ENCODE peak calls at places on chromosomes 11 and 22, in seven cellular contexts. One of them, this sample, is unnamed. For H3K27me3 and H3K36me3, the result is how much of the 10 kb centered on the place peaks cover.

GRCh38 chr11:134266841-134267251 is 9.3 kb upstream of the GLB1L3 start:
- DNase-seq in WERI-Rb-1: no peak
- DNase-seq in CD4-positive, CD25-positive, alpha-beta regulatory T cell: no peak
- DNase-seq in adipocyte: peak
- DNase-seq in SJSA1: no peak
- DNase-seq in brain microvascular endothelial cell: peak
- DNase-seq in PC-9: peak
- DNase-seq in this sample: no peak

GRCh38 chr22:24437820-24438328 is 10.5 kb downstream of the ADORA2A start:
- DNase-seq in WERI-Rb-1: no peak
- DNase-seq in CD4-positive, CD25-positive, alpha-beta regulatory T cell: no peak
- DNase-seq in adipocyte: peak
- DNase-seq in SJSA1: no peak
- DNase-seq in brain microvascular endothelial cell: no peak
- DNase-seq in PC-9: peak
- DNase-seq in this sample: peak

GRCh38 chr11:71441251-71441650 is 6.9 kb downstream of the DHCR7 start:
- DNase-seq in WERI-Rb-1: no peak
- DNase-seq in CD4-positive, CD25-positive, alpha-beta regulatory T cell: no peak
- DNase-seq in adipocyte: no peak
- DNase-seq in SJSA1: no peak
- DNase-seq in brain microvascular endothelial cell: no peak
- DNase-seq in PC-9: no peak
- DNase-seq in this sample: no peak

GRCh38 chr11:87754685-87755084 is 420.6 kb downstream of the RAB38 start:
- DNase-seq in WERI-Rb-1: no peak
- DNase-seq in CD4-positive, CD25-positive, alpha-beta regulatory T cell: no peak
- DNase-seq in adipocyte: no peak
- DNase-seq in SJSA1: no peak
- DNase-seq in brain microvascular endothelial cell: no peak
- DNase-seq in PC-9: no peak
- DNase-seq in this sample: no peak

GRCh38 chr11:111944139-111944538 is 7.0 kb downstream of the DIXDC1 start:
- DNase-seq in WERI-Rb-1: no peak
- DNase-seq in CD4-positive, CD25-positive, alpha-beta regulatory T cell: no peak
- DNase-seq in adipocyte: peak
- DNase-seq in SJSA1: no peak
- DNase-seq in brain microvascular endothelial cell: peak
- DNase-seq in PC-9: peak
- DNase-seq in this sample: no peak

GRCh38 chr22:23762866-23763578 is at the start of gene C22orf15:
- DNase-seq in WERI-Rb-1: peak
- DNase-seq in CD4-positive, CD25-positive, alpha-beta regulatory T cell: no peak
- DNase-seq in adipocyte: no peak
- DNase-seq in SJSA1: no peak
- DNase-seq in brain microvascular endothelial cell: no peak
- DNase-seq in PC-9: no peak
- DNase-seq in this sample: peak

GRCh38 chr11:35367491-35367890 is 51.9 kb downstream of the SLC1A2 start:
- DNase-seq in WERI-Rb-1: no peak
- DNase-seq in CD4-positive, CD25-positive, alpha-beta regulatory T cell: no peak
- DNase-seq in adipocyte: peak
- DNase-seq in SJSA1: no peak
- DNase-seq in brain microvascular endothelial cell: peak
- DNase-seq in PC-9: no peak
- DNase-seq in this sample: no peak

GRCh38 chr22:19501897-19502447 is 22.2 kb downstream of the CLDN5 start:
- DNase-seq in WERI-Rb-1: no peak
- DNase-seq in CD4-positive, CD25-positive, alpha-beta regulatory T cell: no peak
- DNase-seq in adipocyte: no peak
- DNase-seq in SJSA1: no peak
- DNase-seq in brain microvascular endothelial cell: no peak
- DNase-seq in PC-9: no peak
- DNase-seq in this sample: no peak

GRCh38 chr22:31630331-31631329 is 31.4 kb downstream of the PISD start:
- DNase-seq in WERI-Rb-1: peak
- DNase-seq in CD4-positive, CD25-positive, alpha-beta regulatory T cell: peak
- DNase-seq in adipocyte: peak
- DNase-seq in SJSA1: peak
- DNase-seq in brain microvascular endothelial cell: peak
- DNase-seq in PC-9: peak
- DNase-seq in this sample: peak

GRCh38 chr22:29158546-29158945 is 47.1 kb upstream of the EMID1 start:
- DNase-seq in WERI-Rb-1: no peak
- DNase-seq in CD4-positive, CD25-positive, alpha-beta regulatory T cell: no peak
- DNase-seq in adipocyte: no peak
- DNase-seq in SJSA1: no peak
- DNase-seq in brain microvascular endothelial cell: no peak
- DNase-seq in PC-9: no peak
- DNase-seq in this sample: no peak

GRCh38 chr11:44700009-44700408 is 26.8 kb upstream of the TSPAN18 start:
- DNase-seq in WERI-Rb-1: no peak
- DNase-seq in CD4-positive, CD25-positive, alpha-beta regulatory T cell: no peak
- DNase-seq in adipocyte: no peak
- DNase-seq in SJSA1: no peak
- DNase-seq in brain microvascular endothelial cell: no peak
- DNase-seq in PC-9: no peak
- DNase-seq in this sample: no peak

GRCh38 chr22:27851974-27852713 is 50.6 kb upstream of the MN1 start:
- DNase-seq in WERI-Rb-1: no peak
- DNase-seq in CD4-positive, CD25-positive, alpha-beta regulatory T cell: no peak
- DNase-seq in adipocyte: peak
- DNase-seq in SJSA1: no peak
- DNase-seq in brain microvascular endothelial cell: no peak
- DNase-seq in PC-9: no peak
- DNase-seq in this sample: peak

GRCh38 chr22:41480397-41480735 is 11.4 kb downstream of the ACO2 start:
- DNase-seq in WERI-Rb-1: no peak
- DNase-seq in CD4-positive, CD25-positive, alpha-beta regulatory T cell: no peak
- DNase-seq in adipocyte: peak
- DNase-seq in SJSA1: no peak
- DNase-seq in brain microvascular endothelial cell: peak
- DNase-seq in PC-9: no peak
- DNase-seq in this sample: no peak

GRCh38 chr11:73156114-73156513 is 14.0 kb upstream of the FCHSD2 start:
- DNase-seq in WERI-Rb-1: no peak
- DNase-seq in CD4-positive, CD25-positive, alpha-beta regulatory T cell: no peak
- DNase-seq in adipocyte: no peak
- DNase-seq in SJSA1: no peak
- DNase-seq in brain microvascular endothelial cell: no peak
- DNase-seq in PC-9: no peak
- DNase-seq in this sample: no peak

GRCh38 chr11:120375076-120375475 is 38.9 kb downstream of the ARHGEF12 start:
- DNase-seq in WERI-Rb-1: no peak
- DNase-seq in CD4-positive, CD25-positive, alpha-beta regulatory T cell: no peak
- DNase-seq in adipocyte: no peak
- DNase-seq in SJSA1: no peak
- DNase-seq in brain microvascular endothelial cell: peak
- DNase-seq in PC-9: no peak
- DNase-seq in this sample: no peak

GRCh38 chr22:30969532-30970355 is 679 bp downstream of the TUG1 start:
- DNase-seq in WERI-Rb-1: peak
- DNase-seq in CD4-positive, CD25-positive, alpha-beta regulatory T cell: peak
- DNase-seq in adipocyte: peak
- DNase-seq in SJSA1: peak
- DNase-seq in brain microvascular endothelial cell: peak
- DNase-seq in PC-9: no peak
- DNase-seq in this sample: peak

GRCh38 chr11:36091256-36091811 is 147.5 kb downstream of the LDLRAD3 start:
- DNase-seq in WERI-Rb-1: no peak
- DNase-seq in CD4-positive, CD25-positive, alpha-beta regulatory T cell: no peak
- DNase-seq in adipocyte: peak
- DNase-seq in SJSA1: no peak
- DNase-seq in brain microvascular endothelial cell: peak
- DNase-seq in PC-9: no peak
- DNase-seq in this sample: no peak

DNA sequence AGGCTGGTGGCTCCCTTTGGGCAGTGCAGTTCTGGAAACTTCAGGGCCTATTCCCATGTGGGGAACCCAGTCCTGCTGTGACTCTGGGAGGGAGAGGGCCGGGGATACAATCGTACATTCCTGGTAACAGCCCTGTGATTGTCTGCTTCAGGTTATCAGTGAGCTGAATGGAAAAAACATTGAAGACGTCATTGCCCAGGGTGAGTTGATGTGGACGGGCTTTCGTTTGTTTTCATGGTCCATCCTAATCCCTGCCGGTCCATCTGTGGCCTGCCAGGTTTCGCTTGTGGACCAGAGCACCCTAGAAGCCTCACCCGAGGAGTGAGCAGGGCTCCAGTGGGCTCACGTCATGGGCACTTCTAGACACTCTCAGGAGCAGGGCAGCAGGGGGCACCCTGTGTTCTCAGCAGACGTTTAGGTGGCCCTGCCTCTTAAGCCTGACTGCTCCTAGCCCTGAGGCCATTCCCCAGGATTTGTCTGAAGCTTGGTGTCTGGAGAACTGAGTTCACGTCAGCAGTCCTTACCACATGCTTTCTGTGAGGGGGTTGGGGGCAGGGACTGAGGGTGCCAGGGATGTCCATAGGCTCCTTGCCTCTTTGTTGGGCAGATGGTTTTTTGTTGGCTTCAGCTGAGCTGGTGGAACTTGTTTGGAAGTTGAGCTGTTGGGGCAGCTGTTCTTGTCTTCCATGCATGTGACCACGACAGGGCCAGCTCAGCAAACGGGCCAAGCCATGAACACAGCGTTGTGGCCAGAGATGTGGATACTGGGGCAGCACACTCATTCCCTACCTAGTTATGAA is 1.9 kb downstream of the RPLP2 start:
- DNase-seq in WERI-Rb-1: no peak
- DNase-seq in CD4-positive, CD25-positive, alpha-beta regulatory T cell: no peak
- DNase-seq in adipocyte: peak
- DNase-seq in SJSA1: no peak
- DNase-seq in brain microvascular endothelial cell: no peak
- DNase-seq in PC-9: peak
- DNase-seq in this sample: no peak
- H3K4me3 ChIP-seq in WERI-Rb-1: no peak
- H3K4me3 ChIP-seq in CD4-positive, CD25-positive, alpha-beta regulatory T cell: peak
- H3K4me3 ChIP-seq in adipocyte: peak
- H3K4me3 ChIP-seq in SJSA1: peak
- H3K4me3 ChIP-seq in brain microvascular endothelial cell: peak
- H3K4me3 ChIP-seq in PC-9: peak
- H3K4me3 ChIP-seq in this sample: no peak

GRCh38 chr22:40041738-40042137 is 47.0 kb downstream of the FAM83F start:
- DNase-seq in WERI-Rb-1: no peak
- DNase-seq in CD4-positive, CD25-positive, alpha-beta regulatory T cell: no peak
- DNase-seq in adipocyte: no peak
- DNase-seq in SJSA1: no peak
- DNase-seq in brain microvascular endothelial cell: no peak
- DNase-seq in PC-9: no peak
- DNase-seq in this sample: no peak

GRCh38 chr22:40043086-40043485 is 48.3 kb downstream of the FAM83F start:
- DNase-seq in WERI-Rb-1: no peak
- DNase-seq in CD4-positive, CD25-positive, alpha-beta regulatory T cell: no peak
- DNase-seq in adipocyte: peak
- DNase-seq in SJSA1: no peak
- DNase-seq in brain microvascular endothelial cell: no peak
- DNase-seq in PC-9: peak
- DNase-seq in this sample: no peak

GRCh38 chr22:40040927-40041326 is 46.2 kb downstream of the FAM83F start:
- DNase-seq in WERI-Rb-1: no peak
- DNase-seq in CD4-positive, CD25-positive, alpha-beta regulatory T cell: no peak
- DNase-seq in adipocyte: peak
- DNase-seq in SJSA1: no peak
- DNase-seq in brain microvascular endothelial cell: peak
- DNase-seq in PC-9: peak
- DNase-seq in this sample: no peak

GRCh38 chr22:40043793-40044101 is 49.0 kb downstream of the FAM83F start:
- DNase-seq in WERI-Rb-1: no peak
- DNase-seq in CD4-positive, CD25-positive, alpha-beta regulatory T cell: no peak
- DNase-seq in adipocyte: no peak
- DNase-seq in SJSA1: no peak
- DNase-seq in brain microvascular endothelial cell: no peak
- DNase-seq in PC-9: no peak
- DNase-seq in this sample: no peak

GRCh38 chr22:40042312-40042711 is 47.6 kb downstream of the FAM83F start:
- DNase-seq in WERI-Rb-1: no peak
- DNase-seq in CD4-positive, CD25-positive, alpha-beta regulatory T cell: no peak
- DNase-seq in adipocyte: no peak
- DNase-seq in SJSA1: no peak
- DNase-seq in brain microvascular endothelial cell: no peak
- DNase-seq in PC-9: no peak
- DNase-seq in this sample: no peak
- H3K27me3 ChIP-seq in WERI-Rb-1: under half
- H3K27me3 ChIP-seq in CD4-positive, CD25-positive, alpha-beta regulatory T cell: under half
- H3K27me3 ChIP-seq in adipocyte: under half
- H3K27me3 ChIP-seq in SJSA1: under half
- H3K27me3 ChIP-seq in brain microvascular endothelial cell: under half
- H3K27me3 ChIP-seq in PC-9: under half
- H3K27me3 ChIP-seq in this sample: under half

GRCh38 chr11:899724-900123 is 10.9 kb downstream of the CHID1 start:
- DNase-seq in WERI-Rb-1: no peak
- DNase-seq in CD4-positive, CD25-positive, alpha-beta regulatory T cell: no peak
- DNase-seq in adipocyte: no peak
- DNase-seq in SJSA1: no peak
- DNase-seq in brain microvascular endothelial cell: no peak
- DNase-seq in PC-9: no peak
- DNase-seq in this sample: no peak
- H3K36me3 ChIP-seq in WERI-Rb-1: half or more
- H3K36me3 ChIP-seq in CD4-positive, CD25-positive, alpha-beta regulatory T cell: under half
- H3K36me3 ChIP-seq in adipocyte: half or more
- H3K36me3 ChIP-seq in SJSA1: under half
- H3K36me3 ChIP-seq in brain microvascular endothelial cell: half or more
- H3K36me3 ChIP-seq in PC-9: under half
- H3K36me3 ChIP-seq in this sample: under half

DNA sequence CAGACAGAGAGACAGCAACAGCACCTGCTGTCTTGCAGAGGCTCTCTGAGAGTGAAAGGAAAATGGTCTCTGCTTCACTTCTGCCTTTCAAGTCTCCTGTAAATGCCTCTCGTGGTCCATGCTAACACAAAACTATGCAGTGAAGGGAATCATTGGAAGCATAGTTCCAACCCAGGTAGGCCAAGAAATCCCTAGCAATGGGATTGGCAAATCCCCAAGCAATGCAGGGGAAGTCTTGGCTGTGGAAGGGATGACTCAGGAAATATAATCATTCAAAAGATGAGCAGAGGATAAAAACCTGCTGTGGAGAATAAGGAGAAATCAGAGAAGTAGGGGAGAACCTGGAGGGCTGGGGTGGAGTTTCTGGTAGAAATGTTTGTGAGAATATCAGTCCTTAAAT is 216.1 kb upstream of the ZBED5 start:
- DNase-seq in WERI-Rb-1: no peak
- DNase-seq in CD4-positive, CD25-positive, alpha-beta regulatory T cell: no peak
- DNase-seq in adipocyte: no peak
- DNase-seq in SJSA1: no peak
- DNase-seq in brain microvascular endothelial cell: no peak
- DNase-seq in PC-9: no peak
- DNase-seq in this sample: no peak
- H3K4me3 ChIP-seq in WERI-Rb-1: no peak
- H3K4me3 ChIP-seq in CD4-positive, CD25-positive, alpha-beta regulatory T cell: no peak
- H3K4me3 ChIP-seq in adipocyte: no peak
- H3K4me3 ChIP-seq in SJSA1: no peak
- H3K4me3 ChIP-seq in brain microvascular endothelial cell: no peak
- H3K4me3 ChIP-seq in PC-9: no peak
- H3K4me3 ChIP-seq in this sample: no peak